ENCODE peak calls at places on chromosome 1, in six cellular contexts. One of them, this sample, is unnamed.

GRCh38 chr1:17188889-17189631 is 15.9 kb upstream of the PADI1 start:
- DNase-seq in esophagus muscularis mucosa: no peak
- DNase-seq in thyroid gland: no peak
- DNase-seq in GM06990: no peak
- DNase-seq in CD8-positive, alpha-beta T cell: no peak
- DNase-seq in OCI-LY7: no peak
- DNase-seq in this sample: no peak

GRCh38 chr1:226652613-226653012 is 86.5 kb downstream of the ITPKB start:
- DNase-seq in CD8-positive, alpha-beta T cell: no peak
- DNase-seq in OCI-LY7: no peak
- DNase-seq in GM06990: no peak
- DNase-seq in esophagus muscularis mucosa: no peak
- DNase-seq in thyroid gland: no peak
- DNase-seq in this sample: no peak

GRCh38 chr1:53155534-53155933 is 13.1 kb upstream of the SLC1A7 start:
- DNase-seq in GM06990: no peak
- DNase-seq in OCI-LY7: no peak
- DNase-seq in thyroid gland: no peak
- DNase-seq in CD8-positive, alpha-beta T cell: no peak
- DNase-seq in esophagus muscularis mucosa: peak
- DNase-seq in this sample: no peak

GRCh38 chr1:218886472-218886871 is 287.2 kb upstream of the LYPLAL1 start:
- DNase-seq in GM06990: no peak
- DNase-seq in CD8-positive, alpha-beta T cell: no peak
- DNase-seq in esophagus muscularis mucosa: no peak
- DNase-seq in thyroid gland: peak
- DNase-seq in OCI-LY7: no peak
- DNase-seq in this sample: no peak

GRCh38 chr1:28173151-28173979 is 3.1 kb downstream of the PTAFR start:
- DNase-seq in GM06990: peak
- DNase-seq in esophagus muscularis mucosa: no peak
- DNase-seq in OCI-LY7: peak
- DNase-seq in CD8-positive, alpha-beta T cell: no peak
- DNase-seq in thyroid gland: no peak
- DNase-seq in this sample: no peak

GRCh38 chr1:115911298-115911697 is 65.0 kb upstream of the SLC22A15 start:
- DNase-seq in CD8-positive, alpha-beta T cell: no peak
- DNase-seq in OCI-LY7: no peak
- DNase-seq in GM06990: no peak
- DNase-seq in esophagus muscularis mucosa: no peak
- DNase-seq in thyroid gland: peak
- DNase-seq in this sample: no peak

GRCh38 chr1:206606867-206607266 is 5.4 kb downstream of the EIF2D start:
- DNase-seq in esophagus muscularis mucosa: no peak
- DNase-seq in thyroid gland: no peak
- DNase-seq in GM06990: no peak
- DNase-seq in OCI-LY7: peak
- DNase-seq in CD8-positive, alpha-beta T cell: no peak
- DNase-seq in this sample: no peak

GRCh38 chr1:152110365-152110859 is 4.8 kb downstream of the TCHH start:
- DNase-seq in thyroid gland: peak
- DNase-seq in GM06990: no peak
- DNase-seq in esophagus muscularis mucosa: no peak
- DNase-seq in CD8-positive, alpha-beta T cell: no peak
- DNase-seq in OCI-LY7: no peak
- DNase-seq in this sample: no peak

GRCh38 chr1:58687516-58687915 is 12.3 kb downstream of the MYSM1 start:
- DNase-seq in CD8-positive, alpha-beta T cell: no peak
- DNase-seq in GM06990: no peak
- DNase-seq in thyroid gland: no peak
- DNase-seq in esophagus muscularis mucosa: no peak
- DNase-seq in OCI-LY7: no peak
- DNase-seq in this sample: no peak

GRCh38 chr1:207825719-207826556 is 74.1 kb downstream of the CD46 start:
- DNase-seq in GM06990: peak
- DNase-seq in CD8-positive, alpha-beta T cell: peak
- DNase-seq in thyroid gland: peak
- DNase-seq in esophagus muscularis mucosa: no peak
- DNase-seq in OCI-LY7: peak
- DNase-seq in this sample: no peak

GRCh38 chr1:226475112-226475511 is 67.2 kb upstream of the PARP1 start:
- DNase-seq in esophagus muscularis mucosa: no peak
- DNase-seq in OCI-LY7: no peak
- DNase-seq in thyroid gland: no peak
- DNase-seq in GM06990: no peak
- DNase-seq in CD8-positive, alpha-beta T cell: no peak
- DNase-seq in this sample: no peak

GRCh38 chr1:200224315-200224714 is 185.5 kb downstream of the ZNF281 start:
- DNase-seq in esophagus muscularis mucosa: no peak
- DNase-seq in CD8-positive, alpha-beta T cell: no peak
- DNase-seq in GM06990: no peak
- DNase-seq in OCI-LY7: no peak
- DNase-seq in thyroid gland: no peak
- DNase-seq in this sample: no peak

GRCh38 chr1:2343023-2343935 is 48.1 kb downstream of the MORN1 start:
- DNase-seq in esophagus muscularis mucosa: no peak
- DNase-seq in CD8-positive, alpha-beta T cell: no peak
- DNase-seq in OCI-LY7: no peak
- DNase-seq in GM06990: no peak
- DNase-seq in thyroid gland: no peak
- DNase-seq in this sample: no peak

GRCh38 chr1:116679091-116679827 is 11.7 kb upstream of the IGSF3 start:
- DNase-seq in CD8-positive, alpha-beta T cell: no peak
- DNase-seq in thyroid gland: no peak
- DNase-seq in OCI-LY7: no peak
- DNase-seq in esophagus muscularis mucosa: no peak
- DNase-seq in GM06990: no peak
- DNase-seq in this sample: no peak

GRCh38 chr1:12480748-12481362 is 137.2 kb downstream of the DHRS3 start:
- DNase-seq in GM06990: peak
- DNase-seq in CD8-positive, alpha-beta T cell: peak
- DNase-seq in esophagus muscularis mucosa: no peak
- DNase-seq in thyroid gland: no peak
- DNase-seq in OCI-LY7: peak
- DNase-seq in this sample: no peak

GRCh38 chr1:55720243-55720642 is 505.1 kb upstream of the USP24 start:
- DNase-seq in OCI-LY7: no peak
- DNase-seq in GM06990: no peak
- DNase-seq in esophagus muscularis mucosa: no peak
- DNase-seq in thyroid gland: peak
- DNase-seq in CD8-positive, alpha-beta T cell: no peak
- DNase-seq in this sample: no peak

GRCh38 chr1:227451954-227452353 is 111.4 kb upstream of the ZNF678 start:
- DNase-seq in esophagus muscularis mucosa: no peak
- DNase-seq in OCI-LY7: no peak
- DNase-seq in CD8-positive, alpha-beta T cell: no peak
- DNase-seq in thyroid gland: no peak
- DNase-seq in GM06990: no peak
- DNase-seq in this sample: no peak

GRCh38 chr1:180233191-180234011 is 3.3 kb downstream of the LHX4 start:
- DNase-seq in CD8-positive, alpha-beta T cell: no peak
- DNase-seq in esophagus muscularis mucosa: no peak
- DNase-seq in OCI-LY7: no peak
- DNase-seq in thyroid gland: no peak
- DNase-seq in GM06990: no peak
- DNase-seq in this sample: no peak

GRCh38 chr1:162587347-162587746 is 25.8 kb downstream of the UAP1 start:
- DNase-seq in thyroid gland: no peak
- DNase-seq in esophagus muscularis mucosa: no peak
- DNase-seq in CD8-positive, alpha-beta T cell: no peak
- DNase-seq in OCI-LY7: no peak
- DNase-seq in GM06990: no peak
- DNase-seq in this sample: no peak

GRCh38 chr1:180863158-180863775 is 49.4 kb upstream of the KIAA1614 start:
- DNase-seq in OCI-LY7: peak
- DNase-seq in GM06990: peak
- DNase-seq in esophagus muscularis mucosa: no peak
- DNase-seq in thyroid gland: no peak
- DNase-seq in CD8-positive, alpha-beta T cell: no peak
- DNase-seq in this sample: no peak

GRCh38 chr1:116099379-116099778 is 11.8 kb upstream of the MAB21L3 start:
- DNase-seq in GM06990: no peak
- DNase-seq in CD8-positive, alpha-beta T cell: no peak
- DNase-seq in OCI-LY7: no peak
- DNase-seq in thyroid gland: no peak
- DNase-seq in esophagus muscularis mucosa: no peak
- DNase-seq in this sample: no peak

GRCh38 chr1:186152227-186152944 is 222.7 kb downstream of the TPR start:
- DNase-seq in CD8-positive, alpha-beta T cell: no peak
- DNase-seq in esophagus muscularis mucosa: no peak
- DNase-seq in OCI-LY7: no peak
- DNase-seq in GM06990: no peak
- DNase-seq in thyroid gland: no peak
- DNase-seq in this sample: peak

GRCh38 chr1:212688338-212689047 is 11.1 kb downstream of the BATF3 start:
- DNase-seq in thyroid gland: no peak
- DNase-seq in GM06990: no peak
- DNase-seq in OCI-LY7: no peak
- DNase-seq in CD8-positive, alpha-beta T cell: no peak
- DNase-seq in esophagus muscularis mucosa: no peak
- DNase-seq in this sample: no peak

GRCh38 chr1:244583358-244583757 is 69.6 kb upstream of the DESI2 start:
- DNase-seq in thyroid gland: no peak
- DNase-seq in esophagus muscularis mucosa: no peak
- DNase-seq in GM06990: no peak
- DNase-seq in OCI-LY7: no peak
- DNase-seq in CD8-positive, alpha-beta T cell: no peak
- DNase-seq in this sample: no peak

GRCh38 chr1:167369933-167370332 is 148.4 kb downstream of the CD247 start:
- DNase-seq in esophagus muscularis mucosa: no peak
- DNase-seq in CD8-positive, alpha-beta T cell: no peak
- DNase-seq in OCI-LY7: no peak
- DNase-seq in thyroid gland: no peak
- DNase-seq in GM06990: no peak
- DNase-seq in this sample: no peak

GRCh38 chr1:167373398-167373797 is 144.9 kb downstream of the CD247 start:
- DNase-seq in OCI-LY7: no peak
- DNase-seq in GM06990: no peak
- DNase-seq in esophagus muscularis mucosa: no peak
- DNase-seq in thyroid gland: no peak
- DNase-seq in CD8-positive, alpha-beta T cell: no peak
- DNase-seq in this sample: no peak

GRCh38 chr1:167375949-167376348 is 142.4 kb downstream of the CD247 start:
- DNase-seq in thyroid gland: no peak
- DNase-seq in CD8-positive, alpha-beta T cell: no peak
- DNase-seq in esophagus muscularis mucosa: no peak
- DNase-seq in OCI-LY7: no peak
- DNase-seq in GM06990: no peak
- DNase-seq in this sample: no peak

DNA sequence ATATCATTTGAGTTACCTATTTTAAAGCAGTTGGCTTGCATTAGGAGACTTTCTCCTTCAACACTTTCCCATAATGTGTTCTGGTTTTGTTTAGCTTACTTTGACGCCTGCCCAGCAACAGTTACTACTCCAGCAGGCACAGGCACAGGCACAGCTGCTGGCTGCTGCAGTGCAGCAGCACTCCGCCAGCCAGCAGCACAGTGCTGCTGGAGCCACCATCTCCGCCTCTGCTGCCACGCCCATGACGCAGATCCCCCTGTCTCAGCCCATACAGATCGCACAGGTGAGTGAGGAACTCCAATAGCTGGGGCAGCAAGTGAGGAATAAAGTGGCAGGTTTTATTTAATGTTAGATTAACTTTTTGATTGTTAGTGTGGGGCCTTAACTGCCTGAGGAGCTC is 144.3 kb downstream of the CD247 start:
- DNase-seq in esophagus muscularis mucosa: no peak
- DNase-seq in GM06990: no peak
- DNase-seq in CD8-positive, alpha-beta T cell: no peak
- DNase-seq in thyroid gland: no peak
- DNase-seq in OCI-LY7: no peak
- DNase-seq in this sample: no peak
- TF ChIP-seq CTCF in esophagus muscularis mucosa: no peak
- TF ChIP-seq CTCF in GM06990: no peak
- TF ChIP-seq CTCF in CD8-positive, alpha-beta T cell: no peak
- TF ChIP-seq CTCF in thyroid gland: no peak
- TF ChIP-seq CTCF in OCI-LY7: no peak
- TF ChIP-seq CTCF in this sample: no peak

DNA sequence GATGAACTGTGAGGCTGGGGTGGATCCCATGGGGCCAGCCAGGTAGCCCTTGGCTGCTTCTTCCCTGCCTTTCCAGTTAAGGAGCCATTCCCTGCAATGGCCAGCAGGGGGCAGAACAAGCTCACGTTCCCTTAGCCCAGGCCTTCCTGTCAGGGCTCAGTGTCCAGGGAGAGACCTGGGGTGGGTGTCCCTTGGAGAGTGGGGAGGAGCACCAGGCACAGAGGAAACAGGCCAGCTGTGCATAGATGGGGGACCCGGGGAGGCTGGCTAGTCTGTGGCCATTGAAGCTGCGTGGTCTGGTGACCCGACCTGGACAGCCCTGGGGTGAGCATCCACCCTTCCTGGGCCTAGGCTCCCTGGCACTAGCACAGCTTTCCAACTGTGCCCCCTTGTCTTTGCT is 13.2 kb upstream of the EPS8L3 start:
- DNase-seq in GM06990: peak
- DNase-seq in thyroid gland: peak
- DNase-seq in OCI-LY7: peak
- DNase-seq in esophagus muscularis mucosa: no peak
- DNase-seq in CD8-positive, alpha-beta T cell: peak
- DNase-seq in this sample: peak
- TF ChIP-seq CTCF in GM06990: peak
- TF ChIP-seq CTCF in thyroid gland: peak
- TF ChIP-seq CTCF in OCI-LY7: peak
- TF ChIP-seq CTCF in esophagus muscularis mucosa: no peak
- TF ChIP-seq CTCF in CD8-positive, alpha-beta T cell: peak
- TF ChIP-seq CTCF in this sample: peak

GRCh38 chr1:187261637-187262036 is 432.9 kb downstream of the PLA2G4A start:
- DNase-seq in thyroid gland: no peak
- DNase-seq in GM06990: no peak
- DNase-seq in CD8-positive, alpha-beta T cell: no peak
- DNase-seq in esophagus muscularis mucosa: no peak
- DNase-seq in OCI-LY7: no peak
- DNase-seq in this sample: no peak

GRCh38 chr1:187266051-187266450 is 437.3 kb downstream of the PLA2G4A start:
- DNase-seq in esophagus muscularis mucosa: no peak
- DNase-seq in GM06990: no peak
- DNase-seq in CD8-positive, alpha-beta T cell: no peak
- DNase-seq in OCI-LY7: no peak
- DNase-seq in thyroid gland: no peak
- DNase-seq in this sample: no peak

GRCh38 chr1:187267745-187268277 is 439.1 kb downstream of the PLA2G4A start:
- DNase-seq in esophagus muscularis mucosa: no peak
- DNase-seq in CD8-positive, alpha-beta T cell: no peak
- DNase-seq in GM06990: no peak
- DNase-seq in thyroid gland: no peak
- DNase-seq in OCI-LY7: no peak
- DNase-seq in this sample: no peak

GRCh38 chr1:187262731-187263130 is 434.0 kb downstream of the PLA2G4A start:
- DNase-seq in esophagus muscularis mucosa: no peak
- DNase-seq in OCI-LY7: no peak
- DNase-seq in GM06990: no peak
- DNase-seq in thyroid gland: no peak
- DNase-seq in CD8-positive, alpha-beta T cell: no peak
- DNase-seq in this sample: no peak

GRCh38 chr1:187264995-187265602 is 436.4 kb downstream of the PLA2G4A start:
- DNase-seq in GM06990: no peak
- DNase-seq in CD8-positive, alpha-beta T cell: no peak
- DNase-seq in OCI-LY7: peak
- DNase-seq in esophagus muscularis mucosa: no peak
- DNase-seq in thyroid gland: no peak
- DNase-seq in this sample: peak
- TF ChIP-seq CTCF in GM06990: peak
- TF ChIP-seq CTCF in CD8-positive, alpha-beta T cell: no peak
- TF ChIP-seq CTCF in OCI-LY7: peak
- TF ChIP-seq CTCF in esophagus muscularis mucosa: no peak
- TF ChIP-seq CTCF in thyroid gland: no peak
- TF ChIP-seq CTCF in this sample: no peak

GRCh38 chr1:117928881-117929339 is 511 bp downstream of the GDAP2 start:
- DNase-seq in esophagus muscularis mucosa: peak
- DNase-seq in thyroid gland: peak
- DNase-seq in CD8-positive, alpha-beta T cell: no peak
- DNase-seq in OCI-LY7: peak
- DNase-seq in GM06990: no peak
- DNase-seq in this sample: no peak
- TF ChIP-seq CTCF in esophagus muscularis mucosa: peak
- TF ChIP-seq CTCF in thyroid gland: no peak
- TF ChIP-seq CTCF in CD8-positive, alpha-beta T cell: no peak
- TF ChIP-seq CTCF in OCI-LY7: peak
- TF ChIP-seq CTCF in GM06990: no peak
- TF ChIP-seq CTCF in this sample: no peak